ENCODE peak calls at places on chromosomes 2 and 18, in eight cellular contexts. F is activated T-cell treated with anti-CD3 and anti-CD28 coated beads for 4 hours, E is HT1080, X is HT-29, O is tibial artery, T is left cardiac atrium, A is mesendoderm, R is OCI-LY7. J is an unnamed sample.

GRCh38 chr2:108377815-108378630 is at the start of gene SULT1C4:
- DNase-seq in F (no peak), E (no peak), X (no peak), O (peak), T (peak), A (peak), R (no peak), J (peak)

GRCh38 chr2:166017208-166017607 is 63.6 kb upstream of the TTC21B start:
- DNase-seq in F (no peak), E (peak), X (peak), O (no peak), T (no peak), A (peak), R (no peak), J (no peak)

GRCh38 chr18:24959100-24959499 is 392.9 kb downstream of the ZNF521 start:
- DNase-seq in F (no peak), E (peak), X (no peak), O (no peak), T (no peak), A (peak), R (no peak), J (no peak)

GRCh38 chr2:3512086-3512485 is 7.2 kb downstream of the ADI1 start:
- DNase-seq in F (no peak), E (no peak), X (no peak), O (no peak), T (no peak), A (no peak), R (no peak), J (no peak)

GRCh38 chr2:74894261-74895030 is 60.5 kb downstream of the HK2 start:
- DNase-seq in F (no peak), E (peak), X (no peak), O (no peak), T (no peak), A (peak), R (no peak), J (no peak)

GRCh38 chr2:18949871-18950597 is 360.7 kb upstream of the NT5C1B start:
- DNase-seq in F (no peak), E (peak), X (peak), O (no peak), T (no peak), A (no peak), R (no peak), J (no peak)

GRCh38 chr2:59490192-59490591 is 1063.3 kb downstream of the BCL11A start:
- DNase-seq in F (no peak), E (no peak), X (no peak), O (no peak), T (no peak), A (no peak), R (no peak), J (no peak)

GRCh38 chr18:80245781-80246655 is 1.3 kb downstream of the PARD6G start:
- DNase-seq in F (no peak), E (no peak), X (no peak), O (no peak), T (peak), A (peak), R (no peak), J (no peak)

GRCh38 chr18:54775686-54776085 is 52.6 kb upstream of the RAB27B start:
- DNase-seq in F (no peak), E (peak), X (peak), O (no peak), T (no peak), A (peak), R (no peak), J (no peak)

GRCh38 chr2:117875786-117876185 is 61.3 kb downstream of the DDX18 start:
- DNase-seq in F (no peak), E (no peak), X (no peak), O (no peak), T (no peak), A (peak), R (no peak), J (no peak)

GRCh38 chr18:24208270-24209035 is 69.6 kb downstream of the CABYR start:
- DNase-seq in F (no peak), E (peak), X (no peak), O (no peak), T (no peak), A (peak), R (no peak), J (no peak)

GRCh38 chr2:68157002-68157401 is 686 bp upstream of the PNO1 start:
- DNase-seq in F (no peak), E (no peak), X (no peak), O (no peak), T (no peak), A (peak), R (no peak), J (no peak)

GRCh38 chr2:26237868-26238267 is 6.6 kb downstream of the HADHA start:
- DNase-seq in F (no peak), E (no peak), X (no peak), O (no peak), T (no peak), A (no peak), R (no peak), J (no peak)

GRCh38 chr18:79855147-79855910 is 57.6 kb downstream of the KCNG2 start:
- DNase-seq in F (no peak), E (no peak), X (no peak), O (no peak), T (no peak), A (no peak), R (peak), J (no peak)

J was measured in heart right ventricle.